ENCODE peak calls at places on chromosomes 3 and 15, in four cellular contexts. J is neural crest cell, S is activated gamma-delta T cell treated with Interleukin-2 at 50 U/mL for 16 hours, U is left ventricle myocardium superior. M is an unnamed sample.

GRCh38 chr15:22949074-22949547 is 31.1 kb downstream of the CYFIP1 start:
- DNase-seq in S (no peak), U (peak; percentile 87), J (peak; percentile 20), M (no peak)

GRCh38 chr3:46812237-46812791 is 50.9 kb downstream of the MYL3 start:
- DNase-seq in S (peak; percentile 62), U (peak; percentile 85), J (peak; percentile 65), M (peak; percentile 67)

GRCh38 chr3:155241559-155241958 is 51.9 kb downstream of the STRIT1 start:
- DNase-seq in J (no peak), U (no peak), S (no peak), M (no peak)

GRCh38 chr3:141797167-141797773 is 34.1 kb downstream of the GRK7 start:
- DNase-seq in S (peak; percentile 33), J (peak; percentile 58), U (peak; percentile 81), M (no peak)

GRCh38 chr15:79811406-79812405 is 85.1 kb downstream of the MTHFS start:
- DNase-seq in U (peak; percentile 84), J (no peak), S (no peak), M (no peak)

GRCh38 chr15:74108111-74108510 is 22.3 kb upstream of the ISLR2 start:
- DNase-seq in S (no peak), J (no peak), U (no peak), M (no peak)

GRCh38 chr3:82080792-82081191 is 319.3 kb upstream of the GBE1 start:
- DNase-seq in U (no peak), S (no peak), J (no peak), M (no peak)

GRCh38 chr3:11510001-11510760 is 133.5 kb downstream of the VGLL4 start:
- DNase-seq in U (peak; percentile 48), S (no peak), J (peak; percentile 56), M (no peak)

GRCh38 chr15:94493176-94493575 is 261.8 kb downstream of the MCTP2 start:
- DNase-seq in J (no peak), S (no peak), U (no peak), M (no peak)

GRCh38 chr15:28098360-28098765 is 752 bp downstream of the OCA2 start:
- DNase-seq in J (no peak), S (no peak), U (no peak), M (no peak)

GRCh38 chr3:2851356-2851755 is 258.8 kb downstream of the IL5RA start:
- DNase-seq in U (no peak), S (no peak), J (no peak), M (peak; percentile 54)

GRCh38 chr3:117455782-117456181 is 746.2 kb downstream of the TUSC7 start:
- DNase-seq in S (no peak), J (no peak), U (no peak), M (no peak)

GRCh38 chr15:51289290-51289689 is 49.1 kb downstream of the CYP19A1 start:
- DNase-seq in U (no peak), S (no peak), J (no peak), M (no peak)

GRCh38 chr3:41593760-41594159 is 368.1 kb downstream of the ULK4 start:
- DNase-seq in J (no peak), U (no peak), S (no peak), M (no peak)

GRCh38 chr15:90774731-90775521 is 57.8 kb downstream of the BLM start:
- DNase-seq in J (no peak), U (no peak), S (no peak), M (no peak)

GRCh38 chr3:47379488-47379899 is 1.3 kb upstream of the PTPN23 start:
- DNase-seq in S (no peak), J (no peak), U (no peak), M (no peak)

GRCh38 chr15:71532994-71533393 is 277.4 kb upstream of the NR2E3 start:
- DNase-seq in S (no peak), U (no peak), J (no peak), M (peak; percentile 28)

GRCh38 chr3:16456784-16457415 is 56.6 kb downstream of the RFTN1 start:
- DNase-seq in J (no peak), U (no peak), S (no peak), M (no peak)

GRCh38 chr3:61758839-61759238 is 197.5 kb downstream of the PTPRG start:
- DNase-seq in S (no peak), U (no peak), J (no peak), M (no peak)

GRCh38 chr15:71455107-71455506 is 339.8 kb downstream of the THSD4 start:
- DNase-seq in S (no peak), U (no peak), J (no peak), M (no peak)

GRCh38 chr15:73596214-73596613 is 37.0 kb downstream of the NPTN start:
- DNase-seq in U (no peak), S (no peak), J (no peak), M (no peak)

GRCh38 chr3:127003601-127004280 is 20.8 kb downstream of the PLXNA1 start:
- DNase-seq in S (no peak), J (no peak), U (no peak), M (no peak)

M was measured in HuH-7.